ENCODE peak calls at places on chromosomes 6 and 20, in ten cellular contexts. P is aorta, H is heart left ventricle, E is dorsolateral prefrontal cortex, I is trophoblast cell, A is heart right ventricle, N is tibial artery, M is mesendoderm, X is tibial nerve, T is A549. W is an unnamed sample.

GRCh38 chr20:31633339-31633914 is 4.3 kb upstream of the COX4I2 start:
- DNase-seq in P (no peak), H (peak; percentile 47), E (no peak), I (no peak), A (peak; percentile 47), N (no peak), M (no peak), X (no peak), T (no peak), W (no peak)

GRCh38 chr6:113073611-113074191 is 726.6 kb downstream of the RFPL4B start:
- DNase-seq in P (no peak), H (no peak), E (no peak), I (peak; percentile 39), A (no peak), N (no peak), M (no peak), X (no peak), T (no peak), W (no peak)

GRCh38 chr20:47133809-47134456 is 222.6 kb downstream of the ZMYND8 start:
- DNase-seq in P (no peak), H (no peak), E (no peak), I (peak; percentile 53), A (no peak), N (no peak), M (peak; percentile 30), X (no peak), T (peak; percentile 37), W (no peak)

GRCh38 chr6:137917518-137917917 is 50.5 kb downstream of the TNFAIP3 start:
- DNase-seq in P (no peak), H (no peak), E (no peak), I (no peak), A (no peak), N (no peak), M (no peak), X (no peak), T (no peak), W (no peak)

GRCh38 chr6:55511124-55511820 is 67.7 kb downstream of the HMGCLL1 start:
- DNase-seq in P (no peak), H (no peak), E (no peak), I (no peak), A (no peak), N (no peak), M (no peak), X (no peak), T (no peak), W (no peak)

GRCh38 chr6:158290659-158291058 is 21.6 kb upstream of the TULP4 start:
- DNase-seq in P (no peak), H (no peak), E (no peak), I (no peak), A (no peak), N (no peak), M (no peak), X (no peak), T (no peak), W (no peak)

GRCh38 chr20:40650707-40651106 is 38.3 kb downstream of the MAFB start:
- DNase-seq in P (no peak), H (no peak), E (no peak), I (peak; percentile 68), A (no peak), N (no peak), M (no peak), X (no peak), T (no peak), W (no peak)

GRCh38 chr6:139356924-139357323 is 17.5 kb downstream of the CITED2 start:
- DNase-seq in P (no peak), H (no peak), E (no peak), I (no peak), A (no peak), N (no peak), M (no peak), X (no peak), T (no peak), W (no peak)

GRCh38 chr6:153328194-153328593 is 197.1 kb upstream of the RGS17 start:
- DNase-seq in P (no peak), H (no peak), E (no peak), I (peak; percentile 26), A (no peak), N (no peak), M (no peak), X (no peak), T (no peak), W (no peak)
- H3K27ac ChIP-seq in P (no peak overlapping the region), H (no peak overlapping the region), E (no peak overlapping the region), I (no peak overlapping the region), A (no peak overlapping the region), N (no peak overlapping the region), M (no peak overlapping the region), X (no peak overlapping the region), T (no peak overlapping the region), W (no peak overlapping the region)

GRCh38 chr6:40077315-40077714 is 143.1 kb upstream of the MOCS1 start:
- DNase-seq in P (no peak), H (no peak), E (no peak), I (peak; percentile 75), A (no peak), N (no peak), M (no peak), X (no peak), T (no peak), W (no peak)

GRCh38 chr6:40083141-40083920 is 149.1 kb upstream of the MOCS1 start:
- DNase-seq in P (no peak), H (no peak), E (no peak), I (peak; percentile 91), A (no peak), N (no peak), M (no peak), X (no peak), T (no peak), W (no peak)

DNA sequence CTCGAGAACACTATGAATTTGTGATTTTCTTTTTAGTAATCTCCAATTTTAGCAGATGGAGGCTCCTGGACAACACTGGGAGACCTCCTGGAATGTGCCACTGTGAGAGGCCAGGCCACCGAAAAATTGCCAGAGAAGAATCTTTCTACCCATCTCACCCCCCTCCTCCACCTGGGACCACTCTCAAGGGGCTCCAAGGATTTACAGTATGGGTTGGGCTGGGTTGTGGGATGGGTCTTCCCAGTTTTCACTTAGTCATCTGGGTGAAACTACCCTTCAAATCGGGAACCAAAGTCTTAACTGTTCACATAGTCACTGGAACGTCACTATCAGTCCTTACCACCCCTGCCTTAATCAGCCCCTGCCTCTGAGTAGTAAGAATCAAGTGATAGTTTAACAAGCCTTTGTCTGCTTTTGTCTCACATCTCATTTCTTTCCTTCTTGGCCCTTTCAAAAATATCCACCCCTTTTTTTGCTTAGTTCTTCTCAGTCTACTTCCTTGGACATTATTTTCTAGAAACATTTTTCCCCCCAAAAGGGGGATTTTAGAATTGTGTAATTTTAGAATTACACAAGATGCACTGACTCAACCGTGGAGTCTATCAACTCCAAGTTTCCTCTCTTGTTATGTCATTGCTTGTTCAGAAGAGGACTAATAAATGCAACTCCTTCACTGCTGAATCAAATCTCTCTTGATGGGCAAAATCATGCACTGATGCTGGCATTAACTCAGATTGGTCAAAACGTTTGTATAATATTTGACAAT is 148.2 kb upstream of the MOCS1 start:
- DNase-seq in P (no peak), H (no peak), E (no peak), I (peak; percentile 46), A (no peak), N (no peak), M (no peak), X (no peak), T (no peak), W (no peak)
- H3K27ac ChIP-seq in P (no peak overlapping the region), H (no peak overlapping the region), E (no peak overlapping the region), I (no peak overlapping the region), A (no peak overlapping the region), N (no peak overlapping the region), M (no peak overlapping the region), X (no peak overlapping the region), T (no peak overlapping the region), W (no peak overlapping the region)

GRCh38 chr20:17958326-17959256 is 10.0 kb downstream of the SNX5 start:
- DNase-seq in P (no peak), H (no peak), E (no peak), I (no peak), A (no peak), N (no peak), M (no peak), X (no peak), T (no peak), W (no peak)
- H3K27ac ChIP-seq in P (no peak overlapping the region), H (peak overlapping the region; percentile 55), E (no peak overlapping the region), I (no peak overlapping the region), A (peak overlapping the region; percentile 68), N (peak overlapping the region; percentile 2), M (no peak overlapping the region), X (peak overlapping the region; percentile 47), T (peak overlapping the region; percentile 8), W (peak overlapping the region; percentile 46)

DNA sequence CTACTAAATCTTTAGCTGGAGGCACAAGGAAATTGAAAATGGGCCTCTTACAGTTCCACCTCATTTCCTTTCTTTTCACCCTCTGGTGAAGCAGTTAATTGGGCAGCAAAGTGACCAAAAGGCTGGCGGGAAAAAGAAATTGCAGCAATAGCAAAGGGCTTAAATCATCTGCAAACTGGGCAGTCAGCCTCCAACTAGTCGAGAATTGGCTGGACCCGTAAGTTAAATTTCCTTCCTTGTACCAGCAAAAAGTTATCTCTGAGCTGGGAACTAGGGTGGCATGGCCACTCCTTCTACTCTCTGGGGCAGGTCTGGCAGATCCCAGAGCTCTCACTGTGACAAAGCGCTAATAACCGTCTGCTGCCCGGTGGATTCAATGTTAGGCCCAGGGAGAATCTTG is 33.5 kb downstream of the GHRH start:
- DNase-seq in P (peak; percentile 52), H (no peak), E (no peak), I (no peak), A (no peak), N (no peak), M (no peak), X (no peak), T (no peak), W (peak; percentile 56)
- H3K27ac ChIP-seq in P (peak overlapping the region; percentile 44), H (peak overlapping the region; percentile 63), E (no peak overlapping the region), I (no peak overlapping the region), A (peak overlapping the region; percentile 80), N (peak overlapping the region; percentile 29), M (no peak overlapping the region), X (no peak overlapping the region), T (no peak overlapping the region), W (peak overlapping the region; percentile 68)

GRCh38 chr20:45355685-45356084 is 7.3 kb upstream of the SYS1 start:
- DNase-seq in P (no peak), H (no peak), E (no peak), I (no peak), A (no peak), N (no peak), M (no peak), X (no peak), T (no peak), W (no peak)
- H3K27ac ChIP-seq in P (no peak overlapping the region), H (no peak overlapping the region), E (no peak overlapping the region), I (no peak overlapping the region), A (peak overlapping the region; percentile 58), N (peak overlapping the region; percentile 87), M (no peak overlapping the region), X (no peak overlapping the region), T (peak overlapping the region; percentile 65), W (peak overlapping the region; percentile 94)

DNA sequence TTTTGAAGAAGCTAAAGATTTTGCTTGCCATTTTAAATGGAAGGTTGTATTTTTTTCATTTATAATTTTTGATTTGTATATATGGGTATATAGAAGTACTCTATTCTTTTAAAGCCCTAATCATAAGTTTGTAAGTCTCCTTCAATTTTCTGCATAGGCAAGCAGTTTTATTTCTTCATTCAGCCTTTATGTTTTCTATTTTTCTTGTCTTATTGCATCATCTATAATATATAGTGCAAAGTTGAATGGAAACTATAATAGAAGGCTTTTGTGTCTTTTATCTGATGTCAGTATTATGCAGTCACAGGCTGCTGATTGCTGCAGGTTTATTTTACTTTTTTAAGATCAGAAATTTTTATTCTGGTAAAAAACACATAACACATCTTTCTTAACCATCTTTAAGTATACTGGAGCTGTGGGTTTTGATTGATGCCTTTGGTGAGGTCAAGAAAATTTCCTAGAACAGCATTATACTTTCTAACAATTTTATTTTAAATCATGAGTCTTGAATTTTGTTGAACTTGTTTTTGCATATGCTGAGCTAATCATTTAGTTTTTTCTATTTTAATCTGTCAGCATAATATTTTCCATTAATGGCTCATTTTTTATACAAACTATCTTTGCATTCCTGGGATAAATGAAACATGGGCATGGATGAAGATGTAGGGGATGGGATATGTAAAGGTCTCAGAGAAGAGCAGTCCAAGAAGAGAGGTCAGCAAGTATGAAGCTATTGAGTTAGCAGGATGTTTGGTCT is 366.7 kb upstream of the MAP3K7 start:
- DNase-seq in P (no peak), H (no peak), E (no peak), I (no peak), A (no peak), N (no peak), M (no peak), X (no peak), T (no peak), W (no peak)
- H3K27ac ChIP-seq in P (no peak overlapping the region), H (no peak overlapping the region), E (no peak overlapping the region), I (no peak overlapping the region), A (no peak overlapping the region), N (no peak overlapping the region), M (no peak overlapping the region), X (no peak overlapping the region), T (no peak overlapping the region), W (no peak overlapping the region)

W was measured in right atrium auricular region.